ENCODE peak calls at places on chromosomes 6 and 20, in five cellular contexts. One of them, this sample, is unnamed.

GRCh38 chr6:43668151-43669028 is 19.2 kb downstream of the MRPS18A start:
- DNase-seq in GM23338: peak
- DNase-seq in A549: peak
- DNase-seq in HCEC 1CT: peak
- DNase-seq in GM23248: peak
- DNase-seq in this sample: peak

GRCh38 chr6:143955971-143956370 is 52.1 kb downstream of the PLAGL1 start:
- DNase-seq in GM23338: no peak
- DNase-seq in A549: no peak
- DNase-seq in HCEC 1CT: no peak
- DNase-seq in GM23248: no peak
- DNase-seq in this sample: no peak

GRCh38 chr6:149037026-149037734 is 280.3 kb upstream of the TAB2 start:
- DNase-seq in GM23338: peak
- DNase-seq in A549: no peak
- DNase-seq in HCEC 1CT: no peak
- DNase-seq in GM23248: no peak
- DNase-seq in this sample: no peak

GRCh38 chr6:99189823-99190721 is 159.4 kb downstream of the FAXC start:
- DNase-seq in GM23338: no peak
- DNase-seq in A549: no peak
- DNase-seq in HCEC 1CT: no peak
- DNase-seq in GM23248: no peak
- DNase-seq in this sample: no peak

GRCh38 chr20:34401741-34402455 is 38.8 kb downstream of the ITCH start:
- DNase-seq in GM23338: no peak
- DNase-seq in A549: no peak
- DNase-seq in HCEC 1CT: no peak
- DNase-seq in GM23248: no peak
- DNase-seq in this sample: no peak

GRCh38 chr20:714453-714852 is 38.9 kb upstream of the SCRT2 start:
- DNase-seq in GM23338: no peak
- DNase-seq in A549: no peak
- DNase-seq in HCEC 1CT: no peak
- DNase-seq in GM23248: no peak
- DNase-seq in this sample: no peak

GRCh38 chr6:8462694-8463093 is 27.3 kb upstream of the SLC35B3 start:
- DNase-seq in GM23338: no peak
- DNase-seq in A549: no peak
- DNase-seq in HCEC 1CT: no peak
- DNase-seq in GM23248: no peak
- DNase-seq in this sample: no peak

GRCh38 chr20:61453219-61453618 is 201.2 kb downstream of the CDH4 start:
- DNase-seq in GM23338: no peak
- DNase-seq in A549: no peak
- DNase-seq in HCEC 1CT: no peak
- DNase-seq in GM23248: no peak
- DNase-seq in this sample: no peak

GRCh38 chr6:24524801-24525200 is 30.0 kb downstream of the ALDH5A1 start:
- DNase-seq in GM23338: peak
- DNase-seq in A549: peak
- DNase-seq in HCEC 1CT: peak
- DNase-seq in GM23248: peak
- DNase-seq in this sample: peak

This sample was measured in NCI-H460.